ENCODE peak calls at places on chromosomes 11 and 22, in five cellular contexts. C, E, G, Z and W are unnamed samples.

GRCh38 chr11:67300756-67301312 is 2.5 kb upstream of the SSH3 start:
- DNase-seq in C (no peak), E (no peak), G (no peak), Z (no peak), W (no peak)

GRCh38 chr22:25420925-25421904 is 143.3 kb upstream of the GRK3 start:
- DNase-seq in C (no peak), E (no peak), G (no peak), Z (no peak), W (no peak)

GRCh38 chr22:22076937-22077703 is 94.5 kb upstream of the TOP3B start:
- DNase-seq in C (no peak), E (no peak), G (no peak), Z (no peak), W (no peak)

GRCh38 chr22:43996170-43996980 is 27.7 kb upstream of the PARVB start:
- DNase-seq in C (no peak), E (peak; percentile 66), G (no peak), Z (peak; percentile 75), W (no peak)

GRCh38 chr11:103716363-103716762 is 320.1 kb upstream of the DDI1 start:
- DNase-seq in C (no peak), E (no peak), G (no peak), Z (no peak), W (no peak)

GRCh38 chr11:106466441-106467190 is 389.2 kb downstream of the AASDHPPT start:
- DNase-seq in C (peak; percentile 83), E (no peak), G (no peak), Z (no peak), W (no peak)

GRCh38 chr11:44731685-44732411 is 5.1 kb downstream of the TSPAN18 start:
- DNase-seq in C (no peak), E (no peak), G (no peak), Z (no peak), W (no peak)

GRCh38 chr11:128582496-128583366 is 4.6 kb downstream of the ETS1 start:
- DNase-seq in C (peak; percentile 91), E (no peak), G (no peak), Z (no peak), W (peak; percentile 47)

GRCh38 chr11:118233377-118233776 is 8.6 kb upstream of the JAML start:
- DNase-seq in C (no peak), E (no peak), G (no peak), Z (no peak), W (no peak)

GRCh38 chr11:2525166-2525861 is 80.5 kb downstream of the KCNQ1 start:
- DNase-seq in C (no peak), E (no peak), G (no peak), Z (no peak), W (peak; percentile 62)

GRCh38 chr22:47872761-47873535 is 1110.5 kb downstream of the TBC1D22A start:
- DNase-seq in C (no peak), E (no peak), G (no peak), Z (no peak), W (no peak)

GRCh38 chr11:118691926-118692830 is 12.7 kb upstream of the TREH start:
- DNase-seq in C (no peak), E (peak; percentile 72), G (no peak), Z (peak; percentile 71), W (peak; percentile 99)

GRCh38 chr11:110134120-110134519 is 40.9 kb downstream of the ZC3H12C start:
- DNase-seq in C (peak; percentile 27), E (no peak), G (no peak), Z (no peak), W (no peak)

GRCh38 chr11:77778549-77778948 is 42.0 kb downstream of the RSF1 start:
- DNase-seq in C (no peak), E (no peak), G (no peak), Z (no peak), W (no peak)

GRCh38 chr11:64996710-64997380 is at the start of gene BATF2:
- DNase-seq in C (no peak), E (peak; percentile 19), G (peak; percentile 47), Z (no peak), W (peak; percentile 73)

GRCh38 chr11:134727204-134727603 is 315.2 kb upstream of the B3GAT1 start:
- DNase-seq in C (no peak), E (no peak), G (no peak), Z (no peak), W (peak; percentile 11)

GRCh38 chr11:69489746-69490365 is 8.4 kb downstream of the LINC01488 start:
- DNase-seq in C (no peak), E (no peak), G (no peak), Z (no peak), W (no peak)

GRCh38 chr22:44628856-44629255 is 73.1 kb upstream of the PRR5 start:
- DNase-seq in C (no peak), E (no peak), G (no peak), Z (no peak), W (peak; percentile 2)

GRCh38 chr11:36149538-36150242 is 139.5 kb downstream of the COMMD9 start:
- DNase-seq in C (peak; percentile 98), E (peak; percentile 36), G (peak; percentile 14), Z (peak; percentile 39), W (peak; percentile 15)

GRCh38 chr22:48554893-48555552 is 1272.7 kb downstream of the BRD1 start:
- DNase-seq in C (no peak), E (no peak), G (no peak), Z (no peak), W (peak; percentile 27)

GRCh38 chr11:18001191-18001590 is 11.7 kb downstream of the SERGEF start:
- DNase-seq in C (no peak), E (no peak), G (no peak), Z (no peak), W (no peak)

GRCh38 chr22:45064313-45065268 is 54.8 kb upstream of the PHF21B start:
- DNase-seq in C (peak; percentile 69), E (peak; percentile 74), G (no peak), Z (peak; percentile 74), W (peak; percentile 14)

GRCh38 chr11:93249437-93250210 is 51.8 kb upstream of the SLC36A4 start:
- DNase-seq in C (no peak), E (no peak), G (no peak), Z (no peak), W (no peak)

GRCh38 chr11:69644962-69645675 is 4.2 kb downstream of the CCND1 start:
- DNase-seq in C (no peak), E (no peak), G (no peak), Z (no peak), W (no peak)

GRCh38 chr22:20786536-20786979 is 12.6 kb downstream of the SERPIND1 start:
- DNase-seq in C (no peak), E (no peak), G (no peak), Z (no peak), W (no peak)

GRCh38 chr11:80414766-80415165 is 973.9 kb upstream of the TENM4 start:
- DNase-seq in C (no peak), E (no peak), G (no peak), Z (no peak), W (peak; percentile 4)

GRCh38 chr11:12787847-12788246 is 113.6 kb downstream of the TEAD1 start:
- DNase-seq in C (no peak), E (no peak), G (no peak), Z (no peak), W (no peak)